ENCODE peak calls at places on chromosomes 16 and 17, in ten cellular contexts. One of them, this sample, is unnamed.

GRCh38 chr16:83615553-83615952 is 192.2 kb upstream of the HSBP1 start:
- DNase-seq in neural crest cell: no peak
- DNase-seq in cerebellar cortex: no peak
- DNase-seq in EH: peak; percentile 50
- DNase-seq in NCI-H2171: no peak
- DNase-seq in central memory CD8-positive, alpha-beta T cell: no peak
- DNase-seq in NCI-H1105 treated with DMSO at 0.1 percent for 48 hours: no peak
- DNase-seq in fibroblast of gingiva: no peak
- DNase-seq in lung: no peak
- DNase-seq in fibroblast of pulmonary artery: peak; percentile 22
- DNase-seq in this sample: no peak

GRCh38 chr16:53509906-53510703 is 7.1 kb upstream of the AKTIP start:
- DNase-seq in neural crest cell: peak; percentile 53
- DNase-seq in cerebellar cortex: peak; percentile 76
- DNase-seq in EH: peak; percentile 79
- DNase-seq in NCI-H2171: peak; percentile 16
- DNase-seq in central memory CD8-positive, alpha-beta T cell: peak; percentile 23
- DNase-seq in NCI-H1105 treated with DMSO at 0.1 percent for 48 hours: peak; percentile 45
- DNase-seq in fibroblast of gingiva: peak; percentile 56
- DNase-seq in lung: peak; percentile 68
- DNase-seq in fibroblast of pulmonary artery: peak; percentile 81
- DNase-seq in this sample: peak; percentile 51

GRCh38 chr16:6600167-6600566 is 732.5 kb upstream of the RBFOX1 start:
- DNase-seq in neural crest cell: no peak
- DNase-seq in cerebellar cortex: peak; percentile 71
- DNase-seq in EH: no peak
- DNase-seq in NCI-H2171: no peak
- DNase-seq in central memory CD8-positive, alpha-beta T cell: no peak
- DNase-seq in NCI-H1105 treated with DMSO at 0.1 percent for 48 hours: no peak
- DNase-seq in fibroblast of gingiva: no peak
- DNase-seq in lung: no peak
- DNase-seq in fibroblast of pulmonary artery: no peak
- DNase-seq in this sample: no peak

GRCh38 chr16:14353340-14353739 is 276.7 kb downstream of the PARN start:
- DNase-seq in neural crest cell: no peak
- DNase-seq in cerebellar cortex: no peak
- DNase-seq in EH: no peak
- DNase-seq in NCI-H2171: no peak
- DNase-seq in central memory CD8-positive, alpha-beta T cell: no peak
- DNase-seq in NCI-H1105 treated with DMSO at 0.1 percent for 48 hours: no peak
- DNase-seq in fibroblast of gingiva: no peak
- DNase-seq in lung: no peak
- DNase-seq in fibroblast of pulmonary artery: no peak
- DNase-seq in this sample: no peak

GRCh38 chr16:68309798-68310197 is 948 bp downstream of the SLC7A6OS start:
- DNase-seq in neural crest cell: no peak
- DNase-seq in cerebellar cortex: no peak
- DNase-seq in EH: no peak
- DNase-seq in NCI-H2171: no peak
- DNase-seq in central memory CD8-positive, alpha-beta T cell: no peak
- DNase-seq in NCI-H1105 treated with DMSO at 0.1 percent for 48 hours: no peak
- DNase-seq in fibroblast of gingiva: no peak
- DNase-seq in lung: no peak
- DNase-seq in fibroblast of pulmonary artery: no peak
- DNase-seq in this sample: no peak

GRCh38 chr17:81165246-81166032 is at the start of gene PVALEF:
- DNase-seq in neural crest cell: peak; percentile 49
- DNase-seq in cerebellar cortex: peak; percentile 17
- DNase-seq in EH: no peak
- DNase-seq in NCI-H2171: no peak
- DNase-seq in central memory CD8-positive, alpha-beta T cell: no peak
- DNase-seq in NCI-H1105 treated with DMSO at 0.1 percent for 48 hours: no peak
- DNase-seq in fibroblast of gingiva: no peak
- DNase-seq in lung: no peak
- DNase-seq in fibroblast of pulmonary artery: no peak
- DNase-seq in this sample: no peak

GRCh38 chr17:19724501-19725420 is 8.4 kb upstream of the SLC47A2 start:
- DNase-seq in neural crest cell: no peak
- DNase-seq in cerebellar cortex: peak; percentile 30
- DNase-seq in EH: no peak
- DNase-seq in NCI-H2171: no peak
- DNase-seq in central memory CD8-positive, alpha-beta T cell: no peak
- DNase-seq in NCI-H1105 treated with DMSO at 0.1 percent for 48 hours: no peak
- DNase-seq in fibroblast of gingiva: peak; percentile 52
- DNase-seq in lung: peak; percentile 47
- DNase-seq in fibroblast of pulmonary artery: no peak
- DNase-seq in this sample: peak; percentile 50

GRCh38 chr16:3400446-3400778 is 392 bp downstream of the ZSCAN32 start:
- DNase-seq in neural crest cell: no peak
- DNase-seq in cerebellar cortex: no peak
- DNase-seq in EH: no peak
- DNase-seq in NCI-H2171: no peak
- DNase-seq in central memory CD8-positive, alpha-beta T cell: no peak
- DNase-seq in NCI-H1105 treated with DMSO at 0.1 percent for 48 hours: no peak
- DNase-seq in fibroblast of gingiva: no peak
- DNase-seq in lung: no peak
- DNase-seq in fibroblast of pulmonary artery: no peak
- DNase-seq in this sample: no peak

GRCh38 chr16:1613240-1613639 is 1.1 kb downstream of the CRAMP1 start:
- DNase-seq in neural crest cell: no peak
- DNase-seq in cerebellar cortex: no peak
- DNase-seq in EH: peak; percentile 17
- DNase-seq in NCI-H2171: no peak
- DNase-seq in central memory CD8-positive, alpha-beta T cell: no peak
- DNase-seq in NCI-H1105 treated with DMSO at 0.1 percent for 48 hours: no peak
- DNase-seq in fibroblast of gingiva: no peak
- DNase-seq in lung: no peak
- DNase-seq in fibroblast of pulmonary artery: no peak
- DNase-seq in this sample: peak; percentile 13

GRCh38 chr16:23917621-23918020 is 81.8 kb downstream of the PRKCB start:
- DNase-seq in neural crest cell: no peak
- DNase-seq in cerebellar cortex: no peak
- DNase-seq in EH: no peak
- DNase-seq in NCI-H2171: no peak
- DNase-seq in central memory CD8-positive, alpha-beta T cell: no peak
- DNase-seq in NCI-H1105 treated with DMSO at 0.1 percent for 48 hours: no peak
- DNase-seq in fibroblast of gingiva: no peak
- DNase-seq in lung: no peak
- DNase-seq in fibroblast of pulmonary artery: no peak
- DNase-seq in this sample: no peak

GRCh38 chr17:73936908-73937627 is 266.4 kb upstream of the RPL38 start:
- DNase-seq in neural crest cell: no peak
- DNase-seq in cerebellar cortex: no peak
- DNase-seq in EH: no peak
- DNase-seq in NCI-H2171: no peak
- DNase-seq in central memory CD8-positive, alpha-beta T cell: no peak
- DNase-seq in NCI-H1105 treated with DMSO at 0.1 percent for 48 hours: no peak
- DNase-seq in fibroblast of gingiva: no peak
- DNase-seq in lung: no peak
- DNase-seq in fibroblast of pulmonary artery: no peak
- DNase-seq in this sample: no peak

GRCh38 chr16:81526935-81527334 is 82.3 kb downstream of the CMIP start:
- DNase-seq in neural crest cell: no peak
- DNase-seq in cerebellar cortex: no peak
- DNase-seq in EH: peak; percentile 38
- DNase-seq in NCI-H2171: no peak
- DNase-seq in central memory CD8-positive, alpha-beta T cell: peak; percentile 44
- DNase-seq in NCI-H1105 treated with DMSO at 0.1 percent for 48 hours: peak; percentile 5
- DNase-seq in fibroblast of gingiva: no peak
- DNase-seq in lung: peak; percentile 55
- DNase-seq in fibroblast of pulmonary artery: peak; percentile 72
- DNase-seq in this sample: no peak

GRCh38 chr16:391885-392335 is 5.1 kb upstream of the NME4 start:
- DNase-seq in neural crest cell: peak; percentile 79
- DNase-seq in cerebellar cortex: peak; percentile 73
- DNase-seq in EH: peak; percentile 74
- DNase-seq in NCI-H2171: no peak
- DNase-seq in central memory CD8-positive, alpha-beta T cell: peak; percentile 73
- DNase-seq in NCI-H1105 treated with DMSO at 0.1 percent for 48 hours: no peak
- DNase-seq in fibroblast of gingiva: peak; percentile 50
- DNase-seq in lung: no peak
- DNase-seq in fibroblast of pulmonary artery: peak; percentile 73
- DNase-seq in this sample: peak; percentile 68

GRCh38 chr17:32142038-32142856 is at the start of gene RHOT1:
- DNase-seq in neural crest cell: peak; percentile 79
- DNase-seq in cerebellar cortex: peak; percentile 84
- DNase-seq in EH: peak; percentile 93
- DNase-seq in NCI-H2171: peak; percentile 80
- DNase-seq in central memory CD8-positive, alpha-beta T cell: peak; percentile 63
- DNase-seq in NCI-H1105 treated with DMSO at 0.1 percent for 48 hours: peak; percentile 69
- DNase-seq in fibroblast of gingiva: peak; percentile 79
- DNase-seq in lung: peak; percentile 69
- DNase-seq in fibroblast of pulmonary artery: peak; percentile 83
- DNase-seq in this sample: peak; percentile 80

GRCh38 chr16:11256657-11257130 is 690 bp upstream of the SOCS1 start:
- DNase-seq in neural crest cell: no peak
- DNase-seq in cerebellar cortex: no peak
- DNase-seq in EH: peak; percentile 74
- DNase-seq in NCI-H2171: no peak
- DNase-seq in central memory CD8-positive, alpha-beta T cell: no peak
- DNase-seq in NCI-H1105 treated with DMSO at 0.1 percent for 48 hours: no peak
- DNase-seq in fibroblast of gingiva: peak; percentile 52
- DNase-seq in lung: peak; percentile 63
- DNase-seq in fibroblast of pulmonary artery: peak; percentile 33
- DNase-seq in this sample: no peak

GRCh38 chr16:55056585-55057520 is 126.2 kb downstream of the IRX5 start:
- DNase-seq in neural crest cell: peak; percentile 50
- DNase-seq in cerebellar cortex: no peak
- DNase-seq in EH: no peak
- DNase-seq in NCI-H2171: peak; percentile 23
- DNase-seq in central memory CD8-positive, alpha-beta T cell: no peak
- DNase-seq in NCI-H1105 treated with DMSO at 0.1 percent for 48 hours: no peak
- DNase-seq in fibroblast of gingiva: no peak
- DNase-seq in lung: no peak
- DNase-seq in fibroblast of pulmonary artery: no peak
- DNase-seq in this sample: no peak

GRCh38 chr17:83203472-83204221 is 124.2 kb downstream of the METRNL start:
- DNase-seq in neural crest cell: no peak
- DNase-seq in cerebellar cortex: no peak
- DNase-seq in EH: no peak
- DNase-seq in NCI-H2171: no peak
- DNase-seq in central memory CD8-positive, alpha-beta T cell: no peak
- DNase-seq in NCI-H1105 treated with DMSO at 0.1 percent for 48 hours: no peak
- DNase-seq in fibroblast of gingiva: peak; percentile 48
- DNase-seq in lung: no peak
- DNase-seq in fibroblast of pulmonary artery: no peak
- DNase-seq in this sample: no peak

GRCh38 chr17:77117415-77117814 is 23.4 kb upstream of the SEC14L1 start:
- DNase-seq in neural crest cell: no peak
- DNase-seq in cerebellar cortex: no peak
- DNase-seq in EH: peak; percentile 29
- DNase-seq in NCI-H2171: no peak
- DNase-seq in central memory CD8-positive, alpha-beta T cell: no peak
- DNase-seq in NCI-H1105 treated with DMSO at 0.1 percent for 48 hours: no peak
- DNase-seq in fibroblast of gingiva: no peak
- DNase-seq in lung: no peak
- DNase-seq in fibroblast of pulmonary artery: peak; percentile 68
- DNase-seq in this sample: no peak

GRCh38 chr17:81331527-81332043 is 36.5 kb upstream of the SLC38A10 start:
- DNase-seq in neural crest cell: no peak
- DNase-seq in cerebellar cortex: no peak
- DNase-seq in EH: no peak
- DNase-seq in NCI-H2171: no peak
- DNase-seq in central memory CD8-positive, alpha-beta T cell: no peak
- DNase-seq in NCI-H1105 treated with DMSO at 0.1 percent for 48 hours: no peak
- DNase-seq in fibroblast of gingiva: no peak
- DNase-seq in lung: no peak
- DNase-seq in fibroblast of pulmonary artery: no peak
- DNase-seq in this sample: no peak

GRCh38 chr17:74049167-74049797 is 154.2 kb upstream of the RPL38 start:
- DNase-seq in neural crest cell: no peak
- DNase-seq in cerebellar cortex: no peak
- DNase-seq in EH: no peak
- DNase-seq in NCI-H2171: no peak
- DNase-seq in central memory CD8-positive, alpha-beta T cell: no peak
- DNase-seq in NCI-H1105 treated with DMSO at 0.1 percent for 48 hours: no peak
- DNase-seq in fibroblast of gingiva: no peak
- DNase-seq in lung: no peak
- DNase-seq in fibroblast of pulmonary artery: no peak
- DNase-seq in this sample: no peak

GRCh38 chr16:20510323-20510722 is 59.0 kb downstream of the ACSM2A start:
- DNase-seq in neural crest cell: no peak
- DNase-seq in cerebellar cortex: no peak
- DNase-seq in EH: no peak
- DNase-seq in NCI-H2171: no peak
- DNase-seq in central memory CD8-positive, alpha-beta T cell: no peak
- DNase-seq in NCI-H1105 treated with DMSO at 0.1 percent for 48 hours: no peak
- DNase-seq in fibroblast of gingiva: no peak
- DNase-seq in lung: no peak
- DNase-seq in fibroblast of pulmonary artery: no peak
- DNase-seq in this sample: no peak

GRCh38 chr17:17739388-17740066 is 58.3 kb downstream of the RAI1 start:
- DNase-seq in neural crest cell: no peak
- DNase-seq in cerebellar cortex: no peak
- DNase-seq in EH: peak; percentile 79
- DNase-seq in NCI-H2171: no peak
- DNase-seq in central memory CD8-positive, alpha-beta T cell: no peak
- DNase-seq in NCI-H1105 treated with DMSO at 0.1 percent for 48 hours: no peak
- DNase-seq in fibroblast of gingiva: peak; percentile 46
- DNase-seq in lung: no peak
- DNase-seq in fibroblast of pulmonary artery: peak; percentile 43
- DNase-seq in this sample: no peak

GRCh38 chr16:9885457-9885856 is 296.8 kb downstream of the GRIN2A start:
- DNase-seq in neural crest cell: no peak
- DNase-seq in cerebellar cortex: peak; percentile 28
- DNase-seq in EH: no peak
- DNase-seq in NCI-H2171: no peak
- DNase-seq in central memory CD8-positive, alpha-beta T cell: no peak
- DNase-seq in NCI-H1105 treated with DMSO at 0.1 percent for 48 hours: no peak
- DNase-seq in fibroblast of gingiva: no peak
- DNase-seq in lung: no peak
- DNase-seq in fibroblast of pulmonary artery: no peak
- DNase-seq in this sample: no peak

GRCh38 chr17:83064732-83065659 is 14.4 kb upstream of the METRNL start:
- DNase-seq in neural crest cell: no peak
- DNase-seq in cerebellar cortex: no peak
- DNase-seq in EH: no peak
- DNase-seq in NCI-H2171: no peak
- DNase-seq in central memory CD8-positive, alpha-beta T cell: no peak
- DNase-seq in NCI-H1105 treated with DMSO at 0.1 percent for 48 hours: no peak
- DNase-seq in fibroblast of gingiva: no peak
- DNase-seq in lung: peak; percentile 75
- DNase-seq in fibroblast of pulmonary artery: no peak
- DNase-seq in this sample: no peak

GRCh38 chr17:77312786-77313599 is 172.2 kb downstream of the SEC14L1 start:
- DNase-seq in neural crest cell: no peak
- DNase-seq in cerebellar cortex: peak; percentile 86
- DNase-seq in EH: peak; percentile 94
- DNase-seq in NCI-H2171: no peak
- DNase-seq in central memory CD8-positive, alpha-beta T cell: no peak
- DNase-seq in NCI-H1105 treated with DMSO at 0.1 percent for 48 hours: no peak
- DNase-seq in fibroblast of gingiva: peak; percentile 91
- DNase-seq in lung: no peak
- DNase-seq in fibroblast of pulmonary artery: peak; percentile 83
- DNase-seq in this sample: no peak

GRCh38 chr16:23539984-23540816 is 16.9 kb downstream of the EARS2 start:
- DNase-seq in neural crest cell: no peak
- DNase-seq in cerebellar cortex: no peak
- DNase-seq in EH: no peak
- DNase-seq in NCI-H2171: no peak
- DNase-seq in central memory CD8-positive, alpha-beta T cell: no peak
- DNase-seq in NCI-H1105 treated with DMSO at 0.1 percent for 48 hours: no peak
- DNase-seq in fibroblast of gingiva: no peak
- DNase-seq in lung: peak; percentile 57
- DNase-seq in fibroblast of pulmonary artery: no peak
- DNase-seq in this sample: no peak

This sample was measured in naive B cell.